ENCODE peak calls at places on chromosomes 2 and 18, in four cellular contexts. M is HepG2, T is GM12878, G is K562. Y is an unnamed sample.

GRCh38 chr2:2742745-2743144 is 411.7 kb upstream of the MYT1L start:
- DNase-seq in M (no peak), T (no peak), G (no peak), Y (no peak)

GRCh38 chr2:88690591-88691338 is 708 bp upstream of the RPIA start:
- DNase-seq in M (peak), T (no peak), G (peak), Y (peak)

GRCh38 chr18:74745658-74746403 is 148.2 kb downstream of the ZNF407 start:
- DNase-seq in M (peak), T (no peak), G (peak), Y (no peak)

GRCh38 chr2:30225131-30225762 is 6.1 kb upstream of the LBH start:
- DNase-seq in M (no peak), T (no peak), G (no peak), Y (no peak)

GRCh38 chr2:105769504-105769903 is 24.8 kb downstream of the NCK2 start:
- DNase-seq in M (no peak), T (no peak), G (no peak), Y (peak)

GRCh38 chr2:40197121-40197520 is 254.8 kb downstream of the SLC8A1 start:
- DNase-seq in M (no peak), T (no peak), G (no peak), Y (no peak)

GRCh38 chr2:195330513-195330956 is 326.5 kb upstream of the SLC39A10 start:
- DNase-seq in M (no peak), T (no peak), G (peak), Y (no peak)

GRCh38 chr2:16204791-16205620 is 264.7 kb downstream of the MYCN start:
- DNase-seq in M (no peak), T (no peak), G (no peak), Y (no peak)

GRCh38 chr2:156400704-156401678 is 35.2 kb upstream of the GPD2 start:
- DNase-seq in M (peak), T (peak), G (peak), Y (peak)

GRCh38 chr2:123816203-123816602 is 208.9 kb upstream of the CNTNAP5 start:
- DNase-seq in M (no peak), T (no peak), G (no peak), Y (no peak)

GRCh38 chr2:20179755-20180594 is 45.0 kb downstream of the SDC1 start:
- DNase-seq in M (peak), T (no peak), G (peak), Y (no peak)

GRCh38 chr2:53768233-53768542 is 584 bp downstream of the CHAC2 start:
- DNase-seq in M (no peak), T (no peak), G (peak), Y (no peak)

GRCh38 chr18:54950221-54950620 is 9.0 kb downstream of the CCDC68 start:
- DNase-seq in M (peak), T (no peak), G (no peak), Y (no peak)

GRCh38 chr2:215612770-215613169 is 176.9 kb upstream of the FN1 start:
- DNase-seq in M (no peak), T (no peak), G (no peak), Y (no peak)

GRCh38 chr2:239277401-239278085 is 123.3 kb downstream of the HDAC4 start:
- DNase-seq in M (no peak), T (no peak), G (no peak), Y (no peak)

GRCh38 chr18:3970929-3971328 is 484.2 kb downstream of the DLGAP1 start:
- DNase-seq in M (no peak), T (no peak), G (no peak), Y (no peak)

GRCh38 chr18:47109049-47109448 is 41.3 kb downstream of the HDHD2 start:
- DNase-seq in M (no peak), T (no peak), G (no peak), Y (no peak)

GRCh38 chr2:136126527-136126926 is 8.6 kb upstream of the CXCR4 start:
- DNase-seq in M (no peak), T (no peak), G (no peak), Y (no peak)

DNA sequence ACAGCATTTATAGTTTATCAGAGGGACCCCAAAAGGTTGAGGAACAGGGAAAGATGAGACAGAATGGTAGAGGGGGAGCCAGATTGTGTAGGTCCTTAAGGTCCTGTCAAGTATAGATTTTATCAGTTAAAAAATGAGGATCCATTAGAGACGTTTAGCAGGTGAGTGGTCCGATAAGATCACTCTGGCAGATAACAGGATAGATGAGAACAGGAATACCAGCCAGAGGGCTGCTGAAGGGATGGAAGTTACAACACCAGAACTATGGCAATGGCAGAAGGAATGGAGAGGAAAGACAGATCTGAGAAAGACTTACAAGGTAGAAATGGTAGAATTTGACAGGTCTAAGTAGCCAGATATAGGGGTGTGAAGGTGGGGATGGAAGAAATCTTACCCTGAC is 141.7 kb downstream of the CDH20 start:
- DNase-seq in M (no peak), T (no peak), G (no peak), Y (no peak)
- TF ChIP-seq BHLHE40 in M (no peak), T (no peak), G (no peak), Y (no peak)

DNA sequence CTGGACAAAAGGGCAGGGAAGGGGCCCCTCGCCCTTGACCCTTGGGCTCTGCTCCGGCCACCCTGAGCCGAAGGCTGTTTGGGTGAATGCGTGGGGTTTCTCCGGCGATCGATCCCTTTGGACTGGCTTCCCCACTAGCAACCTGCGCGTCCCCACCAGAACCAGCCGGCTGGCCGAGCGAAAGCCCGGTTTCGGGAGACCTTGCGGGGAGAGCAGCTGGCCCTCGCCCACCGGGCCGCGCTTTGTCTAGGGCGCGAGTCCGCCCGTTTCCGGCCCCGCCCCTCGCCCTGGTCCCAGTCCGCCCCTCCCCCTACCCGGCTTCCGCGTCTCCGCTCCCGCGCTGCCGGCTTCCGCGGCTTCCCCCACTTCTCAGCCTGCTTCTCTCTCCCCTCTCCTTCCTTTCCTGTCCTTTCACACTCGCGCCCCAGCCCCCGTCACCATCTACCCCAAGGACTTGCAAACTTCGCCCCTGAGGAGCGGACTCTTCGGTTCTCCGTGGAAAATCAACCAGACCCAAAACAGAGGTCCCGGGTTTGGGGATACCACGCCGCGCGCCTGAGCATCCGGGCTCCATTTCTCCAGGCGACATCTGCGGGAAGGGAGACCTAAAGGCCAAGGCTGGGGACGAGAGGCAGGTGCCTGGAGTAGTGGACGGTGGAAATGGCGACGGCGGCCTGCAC is 48.0 kb upstream of the ATP6V1B1 start:
- DNase-seq in M (no peak), T (no peak), G (no peak), Y (no peak)
- TF ChIP-seq SP1 in M (peak), T (no peak), G (no peak), Y (no peak)

GRCh38 chr2:241151934-241152660 is 1.8 kb downstream of the PPP1R7 start:
- DNase-seq in M (no peak), T (no peak), G (no peak), Y (no peak)
- TF ChIP-seq FOXM1 in M (no peak), T (no peak), G (no peak), Y (no peak)

GRCh38 chr2:230423851-230424458 is 8.0 kb downstream of the SP100 start:
- DNase-seq in M (peak), T (no peak), G (no peak), Y (no peak)
- TF ChIP-seq BHLHE40 in M (no peak), T (no peak), G (no peak), Y (no peak)

DNA sequence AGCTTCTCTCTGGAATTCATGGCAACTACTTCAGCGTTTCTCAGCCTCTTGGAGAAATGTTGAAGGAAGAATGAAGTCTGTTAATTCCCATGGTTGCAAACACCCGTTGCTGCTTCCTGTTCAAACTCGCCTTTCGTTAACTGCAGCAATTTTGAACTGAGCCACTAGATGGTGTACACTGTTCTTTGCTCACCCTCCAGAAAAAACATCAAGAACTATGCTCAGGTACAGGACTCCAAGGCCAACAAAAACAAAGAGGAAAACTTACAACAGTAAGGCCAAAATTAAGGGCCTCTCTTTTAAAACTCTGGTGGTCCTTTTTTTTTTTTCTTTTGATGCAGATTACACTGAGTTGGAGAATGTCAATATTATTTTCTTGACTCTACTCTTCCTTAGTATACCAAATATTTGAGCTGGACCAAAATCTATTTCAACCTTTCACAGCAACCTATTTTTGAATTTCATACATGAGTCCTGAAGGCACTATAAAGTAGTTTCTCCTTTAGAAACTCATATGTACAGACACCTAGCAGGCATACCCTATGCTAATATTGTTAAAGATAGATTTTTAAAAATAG is 58.2 kb downstream of the KLHL14 start:
- DNase-seq in M (peak), T (peak), G (peak), Y (peak)
- TF ChIP-seq SP1 in M (no peak), T (no peak), G (no peak), Y (no peak)

DNA sequence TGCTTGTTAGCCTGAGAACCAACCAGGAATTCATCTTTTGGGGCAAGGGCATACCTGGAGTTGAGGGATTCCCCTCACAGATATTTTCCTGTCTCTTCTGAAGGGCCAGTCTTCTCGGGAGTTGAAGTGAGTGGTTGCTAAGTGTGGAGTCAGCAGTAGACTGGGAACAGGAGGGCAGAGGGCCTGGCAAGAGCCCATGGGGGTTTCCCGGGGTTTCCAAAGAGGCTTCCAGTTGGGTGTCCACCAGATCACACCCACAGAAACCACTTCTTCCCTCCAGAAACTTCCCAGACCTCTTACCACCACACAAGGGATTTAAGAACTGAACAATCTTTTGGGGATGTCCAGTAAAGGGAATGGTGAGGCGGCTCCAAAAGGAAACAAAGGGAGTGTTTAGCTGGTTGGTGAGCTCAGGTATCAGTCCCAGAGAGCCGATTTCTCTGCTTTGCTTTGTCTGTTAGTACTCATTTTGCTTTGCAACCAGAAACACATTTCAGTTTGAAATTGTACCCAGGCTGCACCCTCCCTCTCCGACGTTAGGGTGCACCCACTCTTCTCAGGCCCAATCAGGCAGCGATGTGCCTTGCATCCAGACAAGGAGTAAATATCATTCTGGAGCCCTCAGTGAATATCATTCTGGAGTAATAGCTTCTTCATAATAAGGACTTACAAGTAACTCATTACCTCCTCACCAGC is 47.5 kb upstream of the SPATS2L start:
- DNase-seq in M (no peak), T (no peak), G (no peak), Y (no peak)
- TF ChIP-seq FOXM1 in M (no peak), T (no peak), G (no peak), Y (no peak)

GRCh38 chr2:227872676-227873075 is 1.2 kb downstream of the DAW1 start:
- DNase-seq in M (no peak), T (no peak), G (no peak), Y (no peak)

GRCh38 chr2:227880460-227880859 is 9.0 kb downstream of the DAW1 start:
- DNase-seq in M (no peak), T (no peak), G (no peak), Y (no peak)

GRCh38 chr2:227881866-227882517 is 10.6 kb downstream of the DAW1 start:
- DNase-seq in M (no peak), T (no peak), G (no peak), Y (no peak)

GRCh38 chr2:227876536-227876882 is 5.1 kb downstream of the DAW1 start:
- DNase-seq in M (no peak), T (no peak), G (no peak), Y (no peak)

GRCh38 chr2:227877359-227878309 is 6.2 kb downstream of the DAW1 start:
- DNase-seq in M (no peak), T (no peak), G (no peak), Y (no peak)
- TF ChIP-seq BHLHE40 in M (no peak), T (no peak), G (no peak), Y (no peak)

DNA sequence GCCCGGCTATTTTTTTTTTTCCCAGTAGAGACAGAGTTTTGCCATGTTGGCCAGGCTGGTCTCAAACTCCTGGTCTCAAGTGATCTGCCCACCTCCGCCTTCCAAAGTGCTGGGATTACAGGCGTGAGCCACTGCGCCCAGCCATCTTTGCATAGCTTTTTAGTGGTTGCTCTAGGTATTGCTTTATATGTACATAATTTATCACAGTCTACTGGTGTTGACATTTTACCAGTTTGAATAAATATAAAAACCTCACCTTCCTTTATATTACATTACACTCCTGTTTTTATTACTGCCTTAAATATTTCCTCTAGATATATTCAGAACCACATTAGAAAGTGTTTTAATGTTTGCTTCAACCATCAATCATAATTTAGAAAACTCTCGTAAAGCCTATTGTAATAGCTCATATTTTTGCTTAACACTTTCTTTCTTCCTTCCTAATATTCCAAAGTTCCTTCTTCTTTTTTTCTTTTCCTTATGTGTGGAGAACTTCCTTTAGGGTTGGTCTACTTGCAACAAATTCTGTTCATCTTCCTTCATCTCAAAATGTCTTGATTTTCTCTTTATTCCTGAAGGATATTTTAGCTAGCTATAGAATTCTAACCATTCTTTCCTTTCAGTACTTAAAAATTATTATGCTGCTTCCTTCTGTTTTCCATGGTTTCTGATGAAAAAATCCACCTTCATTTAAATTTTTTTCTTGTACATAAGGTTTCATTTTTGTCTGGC is 82.2 kb upstream of the DAPL1 start:
- DNase-seq in M (no peak), T (no peak), G (no peak), Y (no peak)
- TF ChIP-seq SP1 in M (no peak), T (no peak), G (no peak), Y (no peak)

DNA sequence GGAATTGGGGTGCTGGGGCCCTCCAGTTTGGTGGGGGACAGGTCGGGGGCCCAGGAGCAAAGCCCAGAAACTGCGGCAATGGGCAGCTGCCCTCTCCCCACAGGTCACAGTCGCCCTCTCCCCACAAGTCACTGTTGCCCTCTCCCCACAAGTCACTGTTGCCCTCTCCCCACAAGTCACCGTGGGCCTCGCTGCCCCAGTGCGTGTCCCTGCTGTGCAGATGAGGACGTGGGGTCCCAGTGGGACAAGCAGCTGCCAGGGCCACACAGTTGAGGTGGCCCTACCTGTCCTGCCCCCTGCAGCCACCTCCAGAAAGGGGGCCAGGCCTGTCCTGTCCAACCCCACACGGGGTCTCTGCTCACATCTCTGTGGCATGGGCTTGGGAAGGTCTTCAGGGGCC is 13.0 kb upstream of the AGXT start:
- DNase-seq in M (no peak), T (no peak), G (no peak), Y (no peak)
- TF ChIP-seq FOXM1 in M (no peak), T (no peak), G (no peak), Y (no peak)

Y was measured in HEK293T.